ENCODE peak calls at places on chromosomes 2 and 18, in eight cellular contexts. Y, B, R, D, H, N, F and V are unnamed samples. For H3K4me1, the result is how much of the 10 kb centered on the place peaks cover.

GRCh38 chr2:175036582-175037018 is 31.4 kb upstream of the CHN1 start:
- DNase-seq in Y (no peak), B (no peak), R (peak), D (no peak), H (no peak), N (no peak), F (no peak), V (no peak)

GRCh38 chr2:47405757-47406156 is 2.8 kb downstream of the MSH2 start:
- DNase-seq in Y (no peak), B (no peak), R (no peak), D (no peak), H (no peak), N (no peak), F (no peak), V (no peak)

GRCh38 chr2:126663184-126663963 is 7.4 kb downstream of the GYPC start:
- DNase-seq in Y (no peak), B (no peak), R (no peak), D (no peak), H (no peak), N (no peak), F (no peak), V (no peak)

GRCh38 chr2:128357561-128358370 is 39.1 kb upstream of the HS6ST1 start:
- DNase-seq in Y (no peak), B (no peak), R (no peak), D (no peak), H (peak), N (peak), F (no peak), V (no peak)

GRCh38 chr2:54599914-54600313 is 123.5 kb upstream of the EML6 start:
- DNase-seq in Y (no peak), B (peak), R (no peak), D (peak), H (peak), N (no peak), F (no peak), V (no peak)

GRCh38 chr2:54486766-54487165 is 30.6 kb downstream of the SPTBN1 start:
- DNase-seq in Y (no peak), B (no peak), R (no peak), D (no peak), H (no peak), N (no peak), F (no peak), V (no peak)

GRCh38 chr2:182685552-182685951 is 30.5 kb upstream of the DNAJC10 start:
- DNase-seq in Y (no peak), B (no peak), R (no peak), D (no peak), H (no peak), N (no peak), F (no peak), V (no peak)

GRCh38 chr18:48715651-48716354 is 177.0 kb downstream of the CTIF start:
- DNase-seq in Y (no peak), B (no peak), R (no peak), D (no peak), H (peak), N (no peak), F (no peak), V (no peak)

GRCh38 chr2:14255135-14255820 is 377.2 kb upstream of the LRATD1 start:
- DNase-seq in Y (no peak), B (peak), R (no peak), D (no peak), H (no peak), N (no peak), F (no peak), V (peak)

GRCh38 chr2:41990688-41991087 is 57.1 kb upstream of the PKDCC start:
- DNase-seq in Y (no peak), B (no peak), R (peak), D (no peak), H (no peak), N (no peak), F (no peak), V (no peak)

GRCh38 chr2:101753720-101754490 is 56.4 kb downstream of the MAP4K4 start:
- DNase-seq in Y (no peak), B (no peak), R (no peak), D (no peak), H (no peak), N (no peak), F (no peak), V (no peak)
- H3K4me1 ChIP-seq in Y (under half), B (under half), R (under half), D (under half), H (half or more), N (under half), F (half or more), V (under half)

GRCh38 chr2:170815746-170816498 is 765 bp upstream of the GAD1 start:
- DNase-seq in Y (peak), B (peak), R (peak), D (no peak), H (peak), N (peak), F (peak), V (no peak)

GRCh38 chr2:170816499-170817246 is at the start of gene GAD1:
- DNase-seq in Y (peak), B (peak), R (peak), D (no peak), H (peak), N (peak), F (peak), V (peak)

GRCh38 chr2:170817247-170817998 is 736 bp downstream of the GAD1 start:
- DNase-seq in Y (no peak), B (no peak), R (peak), D (no peak), H (no peak), N (no peak), F (no peak), V (no peak)

GRCh38 chr2:170818294-170819104 is 1.8 kb downstream of the GAD1 start:
- DNase-seq in Y (no peak), B (no peak), R (no peak), D (no peak), H (no peak), N (no peak), F (no peak), V (no peak)

DNA sequence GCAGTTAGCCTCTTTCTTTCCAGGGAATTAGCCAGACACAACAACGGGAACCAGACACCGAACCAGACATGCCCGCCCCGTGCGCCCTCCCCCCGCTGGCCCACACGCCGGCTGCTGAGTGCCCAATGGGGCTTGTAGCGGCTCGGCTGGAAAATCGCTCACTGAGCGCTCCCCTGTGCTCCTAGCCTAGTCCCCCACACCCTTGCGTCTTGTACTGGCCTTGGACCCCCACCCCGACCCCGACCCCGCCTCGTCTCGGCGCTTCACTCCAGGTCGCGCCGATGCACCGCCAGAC is 1.3 kb downstream of the GAD1 start:
- DNase-seq in Y (no peak), B (no peak), R (no peak), D (no peak), H (no peak), N (no peak), F (no peak), V (peak)
- H3K4me1 ChIP-seq in Y (half or more), B (under half), R (under half), D (under half), H (half or more), N (half or more), F (half or more), V (under half)

GRCh38 chr2:24932715-24933114 is 12.7 kb upstream of the ADCY3 start:
- DNase-seq in Y (no peak), B (no peak), R (no peak), D (no peak), H (no peak), N (no peak), F (no peak), V (no peak)

GRCh38 chr2:24929230-24929629 is 9.2 kb upstream of the ADCY3 start:
- DNase-seq in Y (no peak), B (no peak), R (no peak), D (peak), H (no peak), N (no peak), F (no peak), V (no peak)

GRCh38 chr2:24926602-24927252 is 6.7 kb upstream of the ADCY3 start:
- DNase-seq in Y (no peak), B (peak), R (no peak), D (peak), H (peak), N (no peak), F (no peak), V (no peak)

GRCh38 chr2:24928036-24928435 is 8.0 kb upstream of the ADCY3 start:
- DNase-seq in Y (no peak), B (no peak), R (no peak), D (no peak), H (no peak), N (no peak), F (no peak), V (no peak)

GRCh38 chr2:24930768-24931167 is 10.7 kb upstream of the ADCY3 start:
- DNase-seq in Y (no peak), B (no peak), R (peak), D (peak), H (no peak), N (no peak), F (no peak), V (no peak)
- H3K4me1 ChIP-seq in Y (under half), B (under half), R (under half), D (under half), H (under half), N (under half), F (under half), V (under half)

GRCh38 chr2:43086451-43087221 is 139.8 kb downstream of the ZFP36L2 start:
- DNase-seq in Y (no peak), B (peak), R (peak), D (no peak), H (peak), N (no peak), F (no peak), V (no peak)

GRCh38 chr2:43084699-43085091 is 141.7 kb downstream of the ZFP36L2 start:
- DNase-seq in Y (no peak), B (peak), R (peak), D (no peak), H (peak), N (no peak), F (no peak), V (no peak)

GRCh38 chr2:43087413-43087812 is 139.0 kb downstream of the ZFP36L2 start:
- DNase-seq in Y (no peak), B (no peak), R (no peak), D (no peak), H (no peak), N (no peak), F (no peak), V (no peak)

GRCh38 chr2:43090317-43090716 is 136.1 kb downstream of the ZFP36L2 start:
- DNase-seq in Y (no peak), B (no peak), R (no peak), D (no peak), H (no peak), N (no peak), F (no peak), V (no peak)

DNA sequence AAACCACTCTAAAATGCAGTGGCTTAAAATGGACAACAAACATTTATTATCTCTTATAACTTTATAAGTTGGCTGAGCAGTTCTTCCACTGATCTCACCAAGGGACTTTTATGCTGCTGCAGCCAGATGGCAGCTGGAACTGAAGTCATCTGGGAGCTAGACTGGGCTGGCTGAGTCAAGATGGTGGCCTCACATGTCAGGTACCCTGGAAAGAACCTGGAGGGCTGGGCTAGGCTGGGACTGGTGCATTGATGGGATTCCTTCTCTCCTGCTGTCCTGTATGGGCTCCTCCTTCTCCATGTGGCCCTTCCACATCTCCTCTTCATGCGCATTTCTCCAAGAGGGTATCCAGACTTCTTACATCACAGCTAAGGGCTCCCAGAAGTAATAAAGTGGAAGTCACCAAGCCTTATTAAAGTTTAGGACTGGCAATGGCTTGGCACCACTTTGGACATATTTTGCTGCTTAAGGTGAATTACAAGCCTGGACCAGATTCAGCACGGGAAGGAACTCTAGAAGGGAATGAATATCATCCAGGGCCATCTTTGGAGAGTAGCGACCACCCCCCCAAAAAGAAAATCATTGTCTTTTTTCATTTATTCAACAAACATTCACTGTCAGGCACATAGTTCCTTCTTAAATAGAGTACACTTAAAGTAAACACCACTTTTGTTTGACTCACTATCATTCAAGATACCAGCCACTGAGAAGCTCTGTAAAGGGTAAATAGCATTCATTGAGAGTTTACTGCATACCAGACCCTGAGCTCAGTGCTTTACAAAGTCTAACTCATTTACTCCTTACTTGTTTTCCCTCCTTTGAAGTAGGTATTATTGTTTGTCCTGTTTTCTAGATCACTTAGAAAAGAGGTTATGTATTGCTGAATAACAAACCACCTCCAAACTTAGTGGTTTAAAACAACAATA is 138.0 kb downstream of the ZFP36L2 start:
- DNase-seq in Y (no peak), B (no peak), R (peak), D (no peak), H (no peak), N (no peak), F (no peak), V (no peak)
- H3K4me1 ChIP-seq in Y (under half), B (under half), R (under half), D (under half), H (under half), N (under half), F (under half), V (under half)

GRCh38 chr18:13268746-13269285 is 50.3 kb downstream of the LDLRAD4 start:
- DNase-seq in Y (no peak), B (no peak), R (no peak), D (no peak), H (no peak), N (no peak), F (no peak), V (no peak)
- H3K4me1 ChIP-seq in Y (under half), B (under half), R (under half), D (under half), H (half or more), N (under half), F (under half), V (under half)

GRCh38 chr18:74454279-74454741 is 2.8 kb downstream of the DIPK1C start:
- DNase-seq in Y (no peak), B (no peak), R (no peak), D (no peak), H (no peak), N (no peak), F (no peak), V (no peak)
- H3K4me1 ChIP-seq in Y (under half), B (under half), R (under half), D (under half), H (under half), N (under half), F (under half), V (under half)

GRCh38 chr2:216548901-216549321 is 50.3 kb downstream of the RPL37A start:
- DNase-seq in Y (no peak), B (no peak), R (no peak), D (no peak), H (no peak), N (no peak), F (no peak), V (no peak)
- H3K4me1 ChIP-seq in Y (under half), B (under half), R (under half), D (under half), H (under half), N (under half), F (under half), V (under half)